ENCODE peak calls at places on chromosomes 11 and 22, in six cellular contexts. One of them, this sample, is unnamed.

GRCh38 chr11:68036717-68037239 is 2.0 kb upstream of the TCIRG1 start:
- DNase-seq in HAP-1: no peak
- DNase-seq in CD4-positive, CD25-positive, alpha-beta regulatory T cell: no peak
- DNase-seq in fibroblast of pulmonary artery: no peak
- DNase-seq in IMR-90: no peak
- DNase-seq in Right ventricle myocardium superior: peak; percentile 86
- DNase-seq in this sample: no peak

GRCh38 chr11:2927851-2928604 is 1.2 kb downstream of the PHLDA2 start:
- DNase-seq in HAP-1: no peak
- DNase-seq in CD4-positive, CD25-positive, alpha-beta regulatory T cell: no peak
- DNase-seq in IMR-90: peak; percentile 28
- DNase-seq in fibroblast of pulmonary artery: peak; percentile 29
- DNase-seq in Right ventricle myocardium superior: peak; percentile 39
- DNase-seq in this sample: no peak

GRCh38 chr11:129368889-129369672 is 6.6 kb upstream of the BARX2 start:
- DNase-seq in CD4-positive, CD25-positive, alpha-beta regulatory T cell: no peak
- DNase-seq in IMR-90: no peak
- DNase-seq in fibroblast of pulmonary artery: no peak
- DNase-seq in Right ventricle myocardium superior: no peak
- DNase-seq in HAP-1: no peak
- DNase-seq in this sample: no peak

GRCh38 chr11:117978982-117979381 is 7.2 kb upstream of the IL10RA start:
- DNase-seq in CD4-positive, CD25-positive, alpha-beta regulatory T cell: no peak
- DNase-seq in Right ventricle myocardium superior: no peak
- DNase-seq in HAP-1: no peak
- DNase-seq in fibroblast of pulmonary artery: no peak
- DNase-seq in IMR-90: no peak
- DNase-seq in this sample: no peak

GRCh38 chr11:45021692-45022130 is 71.0 kb upstream of the TP53I11 start:
- DNase-seq in Right ventricle myocardium superior: peak; percentile 89
- DNase-seq in CD4-positive, CD25-positive, alpha-beta regulatory T cell: no peak
- DNase-seq in HAP-1: no peak
- DNase-seq in IMR-90: peak; percentile 16
- DNase-seq in fibroblast of pulmonary artery: peak; percentile 64
- DNase-seq in this sample: no peak

GRCh38 chr11:63951779-63952536 is 13.2 kb downstream of the NAA40 start:
- DNase-seq in CD4-positive, CD25-positive, alpha-beta regulatory T cell: no peak
- DNase-seq in fibroblast of pulmonary artery: no peak
- DNase-seq in HAP-1: no peak
- DNase-seq in Right ventricle myocardium superior: no peak
- DNase-seq in IMR-90: no peak
- DNase-seq in this sample: no peak

GRCh38 chr11:64224891-64225607 is 937 bp downstream of the TRPT1 start:
- DNase-seq in HAP-1: no peak
- DNase-seq in Right ventricle myocardium superior: no peak
- DNase-seq in CD4-positive, CD25-positive, alpha-beta regulatory T cell: no peak
- DNase-seq in IMR-90: no peak
- DNase-seq in fibroblast of pulmonary artery: no peak
- DNase-seq in this sample: no peak

GRCh38 chr22:29190051-29190450 is 15.6 kb upstream of the EMID1 start:
- DNase-seq in CD4-positive, CD25-positive, alpha-beta regulatory T cell: no peak
- DNase-seq in IMR-90: no peak
- DNase-seq in Right ventricle myocardium superior: no peak
- DNase-seq in fibroblast of pulmonary artery: no peak
- DNase-seq in HAP-1: no peak
- DNase-seq in this sample: no peak

GRCh38 chr11:21511835-21512440 is 680.9 kb upstream of the ANO5 start:
- DNase-seq in HAP-1: peak; percentile 84
- DNase-seq in Right ventricle myocardium superior: peak; percentile 43
- DNase-seq in IMR-90: no peak
- DNase-seq in fibroblast of pulmonary artery: peak; percentile 45
- DNase-seq in CD4-positive, CD25-positive, alpha-beta regulatory T cell: no peak
- DNase-seq in this sample: no peak

GRCh38 chr11:5522308-5522707 is 5.8 kb upstream of the UBQLNL start:
- DNase-seq in HAP-1: no peak
- DNase-seq in IMR-90: no peak
- DNase-seq in fibroblast of pulmonary artery: peak; percentile 17
- DNase-seq in Right ventricle myocardium superior: no peak
- DNase-seq in CD4-positive, CD25-positive, alpha-beta regulatory T cell: no peak
- DNase-seq in this sample: no peak

GRCh38 chr11:106276859-106277436 is 199.5 kb downstream of the AASDHPPT start:
- DNase-seq in CD4-positive, CD25-positive, alpha-beta regulatory T cell: no peak
- DNase-seq in fibroblast of pulmonary artery: peak; percentile 59
- DNase-seq in Right ventricle myocardium superior: no peak
- DNase-seq in IMR-90: peak; percentile 4
- DNase-seq in HAP-1: no peak
- DNase-seq in this sample: no peak

GRCh38 chr11:19811391-19811790 is 98.8 kb downstream of the NAV2 start:
- DNase-seq in IMR-90: no peak
- DNase-seq in Right ventricle myocardium superior: no peak
- DNase-seq in fibroblast of pulmonary artery: no peak
- DNase-seq in HAP-1: no peak
- DNase-seq in CD4-positive, CD25-positive, alpha-beta regulatory T cell: no peak
- DNase-seq in this sample: no peak

GRCh38 chr11:32231909-32232493 is 141.1 kb downstream of the RCN1 start:
- DNase-seq in fibroblast of pulmonary artery: peak; percentile 56
- DNase-seq in IMR-90: peak; percentile 14
- DNase-seq in HAP-1: peak; percentile 39
- DNase-seq in Right ventricle myocardium superior: no peak
- DNase-seq in CD4-positive, CD25-positive, alpha-beta regulatory T cell: no peak
- DNase-seq in this sample: no peak

GRCh38 chr11:2825886-2826678 is 59.5 kb downstream of the CDKN1C start:
- DNase-seq in HAP-1: no peak
- DNase-seq in CD4-positive, CD25-positive, alpha-beta regulatory T cell: no peak
- DNase-seq in IMR-90: peak; percentile 95
- DNase-seq in fibroblast of pulmonary artery: peak; percentile 97
- DNase-seq in Right ventricle myocardium superior: peak; percentile 78
- DNase-seq in this sample: peak; percentile 91

GRCh38 chr22:37854946-37855345 is 5.7 kb downstream of the EIF3L start:
- DNase-seq in fibroblast of pulmonary artery: no peak
- DNase-seq in CD4-positive, CD25-positive, alpha-beta regulatory T cell: no peak
- DNase-seq in IMR-90: no peak
- DNase-seq in Right ventricle myocardium superior: no peak
- DNase-seq in HAP-1: no peak
- DNase-seq in this sample: no peak